ENCODE peak calls at places on chromosomes 12 and 14, in five cellular contexts. B is A549, O is K562, E is HepG2, P is H1. A is an unnamed sample.

GRCh38 chr12:42017036-42017435 is 127.6 kb downstream of the GXYLT1 start:
- DNase-seq in B (no peak), O (no peak), P (no peak), E (no peak), A (no peak)

GRCh38 chr12:53223391-53224267 is 8.4 kb downstream of the RARG start:
- DNase-seq in P (no peak), E (no peak), O (peak; percentile 54), B (no peak), A (peak; percentile 60)

GRCh38 chr12:17304503-17305347 is 698.8 kb upstream of the LMO3 start:
- DNase-seq in O (no peak), E (no peak), B (peak; percentile 32), P (no peak), A (no peak)

GRCh38 chr14:64692597-64693350 is 11.4 kb upstream of the PLEKHG3 start:
- DNase-seq in P (no peak), O (no peak), B (no peak), E (no peak), A (no peak)

GRCh38 chr12:2351129-2351528 is 298.3 kb downstream of the CACNA1C start:
- DNase-seq in E (no peak), O (no peak), P (no peak), B (no peak), A (no peak)

GRCh38 chr12:78457951-78458350 is 406.6 kb upstream of the SYT1 start:
- DNase-seq in E (no peak), O (no peak), B (no peak), P (no peak), A (peak; percentile 72)

GRCh38 chr12:123243851-123244250 is 10.6 kb downstream of the MTRFR start:
- DNase-seq in E (no peak), P (no peak), B (no peak), O (no peak), A (no peak)

GRCh38 chr12:50062733-50063452 is 5.5 kb downstream of the ASIC1 start:
- DNase-seq in B (no peak), P (no peak), E (no peak), O (no peak), A (peak; percentile 20)

GRCh38 chr12:124537525-124538193 is 29.8 kb downstream of the NCOR2 start:
- DNase-seq in B (no peak), P (no peak), E (no peak), O (no peak), A (no peak)

GRCh38 chr14:96146131-96146771 is 58.4 kb upstream of the BDKRB2 start:
- DNase-seq in O (no peak), B (no peak), E (no peak), P (peak; percentile 30), A (peak; percentile 70)

GRCh38 chr14:22314183-22314820 is 274.7 kb downstream of the DAD1 start:
- DNase-seq in B (peak; percentile 46), E (peak; percentile 82), P (no peak), O (peak; percentile 67), A (peak; percentile 62)
- TF ChIP-seq MAFK in B (no peak), E (no peak), P (no peak), O (no peak), A (no peak)

DNA sequence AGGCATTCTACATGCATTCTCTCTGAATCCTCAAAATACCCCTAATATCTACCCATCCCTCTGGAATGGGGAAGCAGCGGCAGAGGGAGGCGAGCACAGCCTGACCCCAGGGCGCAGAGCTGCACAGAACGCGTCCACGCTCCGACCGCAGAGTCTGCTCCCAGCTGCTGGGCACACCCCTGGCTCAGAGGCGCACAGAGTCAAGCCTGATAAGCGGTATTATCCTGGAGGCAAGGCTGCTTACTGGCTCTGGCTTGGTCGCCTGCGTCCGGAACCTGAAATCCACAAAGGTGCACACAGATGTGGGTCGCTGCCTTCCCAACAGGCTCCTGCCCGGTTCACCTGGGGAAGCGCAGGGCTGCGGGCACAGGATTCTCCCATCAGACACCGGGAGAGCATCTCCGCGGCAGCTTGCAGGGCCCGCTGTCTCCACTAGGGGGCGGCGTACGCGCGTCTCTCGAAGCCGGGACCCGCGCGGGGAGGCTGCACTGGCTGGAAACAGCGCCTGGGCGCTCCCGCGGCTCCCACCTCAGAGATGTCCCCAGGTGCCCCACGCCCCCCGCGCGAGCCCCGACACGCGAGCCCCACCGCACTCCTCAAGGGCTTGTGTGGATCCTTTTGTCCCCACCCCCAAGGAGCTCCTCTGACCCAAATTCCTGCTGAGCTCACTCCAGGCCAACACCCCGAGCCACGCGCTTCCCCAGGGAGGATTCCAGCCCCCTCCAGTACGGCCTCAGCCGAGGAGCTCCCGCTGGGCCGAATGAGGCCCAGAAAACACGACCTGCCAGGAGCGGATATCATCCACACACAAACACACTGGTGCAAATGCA is 120.1 kb upstream of the FZD10 start:
- DNase-seq in E (no peak), B (peak; percentile 22), P (peak; percentile 99), O (peak; percentile 29), A (no peak)
- TF ChIP-seq RFX5 in E (no peak), B (no peak), P (no peak), O (no peak), A (no peak)

DNA sequence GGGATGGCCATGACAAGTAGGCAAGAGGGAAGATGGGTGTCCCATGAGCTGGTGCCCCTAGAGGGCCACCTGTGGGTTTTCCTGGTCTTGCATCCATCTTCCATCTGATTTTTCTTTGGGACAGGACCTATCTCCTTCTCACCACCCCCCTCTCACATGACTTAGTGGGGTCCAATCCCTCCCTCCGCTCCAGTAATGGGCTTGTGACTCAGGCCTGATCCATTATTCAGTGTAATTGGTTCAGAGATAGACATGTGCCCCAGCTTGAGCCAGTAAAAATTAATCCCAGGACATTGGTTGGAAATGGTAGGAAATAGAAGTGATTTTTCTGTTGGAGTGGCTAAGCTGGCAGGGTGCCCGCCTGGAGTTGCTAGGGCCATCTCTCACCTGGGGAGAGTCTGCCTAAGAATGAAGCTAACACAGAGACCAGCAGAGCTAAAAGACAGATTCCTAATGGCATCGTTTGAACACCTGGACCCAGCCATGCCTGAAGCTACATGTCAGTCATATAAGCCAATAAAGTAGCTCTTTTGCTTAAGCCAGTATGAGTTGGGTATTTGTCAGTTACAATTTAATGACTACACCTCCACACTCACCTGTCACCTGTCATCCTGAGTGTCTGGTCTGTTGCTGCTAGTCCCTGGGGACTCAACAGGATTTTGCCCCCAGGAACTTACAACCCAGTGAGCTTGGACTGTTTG is 14.7 kb downstream of the RASAL1 start:
- DNase-seq in E (no peak), B (no peak), P (no peak), O (no peak), A (no peak)
- TF ChIP-seq MAFK in E (no peak), B (no peak), P (no peak), O (no peak), A (no peak)

DNA sequence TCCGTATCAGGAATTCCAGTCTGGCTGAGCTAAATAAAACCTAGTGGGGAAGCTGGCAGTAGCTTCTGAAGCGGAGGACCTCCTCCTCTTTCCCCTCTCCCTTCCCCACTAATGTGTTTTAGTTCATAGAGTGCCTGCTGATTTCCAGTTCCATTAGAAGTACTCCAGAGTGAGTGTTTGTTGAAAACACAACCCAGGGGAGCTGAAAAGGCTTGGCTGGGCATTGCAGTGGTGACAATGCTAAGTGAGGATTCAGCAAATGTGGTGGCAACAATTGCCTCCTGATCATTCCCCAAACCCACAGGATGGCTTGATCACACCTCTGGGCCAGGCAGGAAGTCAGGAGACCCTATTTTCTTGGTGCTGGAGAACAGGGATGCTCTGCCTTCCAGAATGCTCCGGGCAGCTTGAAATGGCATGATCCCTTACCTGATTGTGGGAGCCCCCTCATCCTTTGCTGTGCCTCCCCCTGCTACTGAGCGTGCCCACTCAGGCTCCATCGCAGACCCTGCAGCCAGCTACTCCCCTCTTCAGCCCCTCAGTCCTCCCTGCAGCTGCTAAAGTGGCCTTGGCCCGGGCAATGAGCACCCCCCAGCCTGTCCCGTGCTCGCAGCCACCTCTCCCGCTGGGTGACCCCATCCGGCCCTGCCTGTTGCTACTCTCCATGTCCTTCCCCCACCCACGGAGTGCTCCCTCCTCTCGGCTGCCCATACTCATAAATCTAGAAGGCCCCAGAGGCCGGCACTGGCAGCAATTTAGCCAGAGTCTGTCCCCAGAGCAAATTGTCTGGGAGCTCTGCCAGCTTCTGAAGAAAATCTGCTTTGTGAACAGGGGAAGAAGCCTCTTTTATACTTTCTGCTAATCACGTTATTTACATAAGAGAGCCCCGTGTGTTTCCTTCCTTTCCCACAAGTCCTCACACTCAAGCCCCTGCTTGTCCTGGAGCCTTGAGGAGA is 143.9 kb upstream of the FRMD6 start:
- DNase-seq in P (no peak), B (no peak), O (no peak), E (no peak), A (peak; percentile 28)
- TF ChIP-seq RFX5 in P (no peak), B (no peak), O (no peak), E (no peak), A (no peak)

DNA sequence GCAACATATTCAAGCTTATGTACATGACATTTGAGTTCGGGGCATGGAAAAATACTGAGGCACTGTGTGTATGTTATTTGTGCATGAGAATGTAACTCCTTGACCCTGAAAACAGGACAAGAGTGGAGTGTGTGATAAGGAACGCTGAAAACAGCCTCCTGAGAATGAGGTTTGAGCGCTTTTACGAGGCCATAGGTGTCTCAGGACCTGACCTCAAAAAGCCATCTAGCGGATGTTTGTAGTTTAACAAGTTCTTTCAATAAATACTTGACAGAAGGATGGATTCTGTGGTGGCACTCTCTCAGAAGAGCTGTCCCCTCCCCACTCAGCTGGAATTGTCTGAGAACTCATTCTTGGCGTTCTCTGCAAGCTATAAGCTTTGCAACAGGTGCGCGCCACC is 350.5 kb upstream of the TMTC1 start:
- DNase-seq in E (peak; percentile 24), O (peak; percentile 28), P (no peak), B (peak; percentile 13), A (no peak)
- TF ChIP-seq MAFK in E (no peak), O (no peak), P (no peak), B (no peak), A (no peak)

DNA sequence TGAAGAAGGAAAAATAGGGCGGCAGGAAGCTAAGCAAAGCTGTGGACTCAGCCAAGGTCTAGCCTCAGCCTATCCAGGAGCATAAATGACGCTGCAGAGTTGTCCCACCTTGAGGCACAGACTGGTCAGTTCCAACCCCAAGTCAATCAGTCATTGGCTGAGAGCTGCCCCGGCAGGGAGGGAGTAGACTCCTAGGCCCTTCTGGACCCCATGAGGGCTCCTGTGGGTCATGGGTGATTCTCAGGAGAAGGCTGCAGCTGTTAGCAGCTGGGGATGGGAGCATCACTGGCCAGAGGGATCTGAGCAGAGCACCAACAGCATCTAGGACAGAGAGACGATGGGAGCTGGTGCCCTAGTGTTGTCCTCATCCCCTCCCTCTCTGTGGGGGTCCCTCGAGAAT is 51.8 kb upstream of the ESRRB start:
- DNase-seq in O (no peak), E (no peak), B (no peak), P (no peak), A (no peak)
- TF ChIP-seq RFX5 in O (no peak), E (no peak), B (no peak), P (no peak), A (no peak)